ENCODE peak calls at places on chromosomes 1 and 21, in eight cellular contexts. F is colonic mucosa, R is IMR-90, A is adrenal gland, P is ovary, L is heart right ventricle, Q is suprapubic skin, W is Peyer's patch. V is an unnamed sample.

GRCh38 chr1:9589719-9590157 is 1.0 kb downstream of the TMEM201 start:
- DNase-seq in F (no peak), R (peak; percentile 5), A (no peak), P (no peak), L (no peak), Q (no peak), W (no peak), V (no peak)

GRCh38 chr1:967466-968343 is 1.4 kb downstream of the PLEKHN1 start:
- DNase-seq in F (no peak), R (no peak), A (no peak), P (no peak), L (no peak), Q (no peak), W (no peak), V (peak; percentile 12)

GRCh38 chr1:11341881-11342552 is 69.0 kb downstream of the UBIAD1 start:
- DNase-seq in F (no peak), R (peak; percentile 18), A (no peak), P (no peak), L (no peak), Q (no peak), W (no peak), V (no peak)

GRCh38 chr1:236066054-236066453 is 1.2 kb upstream of the NID1 start:
- DNase-seq in F (no peak), R (no peak), A (no peak), P (peak; percentile 48), L (no peak), Q (no peak), W (no peak), V (no peak)

GRCh38 chr1:41660570-41661427 is 176.3 kb upstream of the EDN2 start:
- DNase-seq in F (no peak), R (no peak), A (no peak), P (no peak), L (no peak), Q (no peak), W (no peak), V (no peak)

GRCh38 chr1:18240906-18241305 is 133.3 kb downstream of the IGSF21 start:
- DNase-seq in F (peak; percentile 63), R (no peak), A (no peak), P (no peak), L (no peak), Q (no peak), W (no peak), V (no peak)

GRCh38 chr1:39282537-39283216 is 78.2 kb downstream of the MACF1 start:
- DNase-seq in F (no peak), R (peak; percentile 36), A (no peak), P (no peak), L (no peak), Q (no peak), W (no peak), V (no peak)

GRCh38 chr21:41435728-41436127 is 9.7 kb downstream of the MX1 start:
- DNase-seq in F (no peak), R (no peak), A (no peak), P (no peak), L (no peak), Q (no peak), W (no peak), V (no peak)

GRCh38 chr1:220485131-220485530 is 42.8 kb upstream of the MARK1 start:
- DNase-seq in F (no peak), R (no peak), A (no peak), P (no peak), L (no peak), Q (no peak), W (no peak), V (no peak)

GRCh38 chr1:162873671-162874666 is 13.0 kb upstream of the CCDC190 start:
- DNase-seq in F (no peak), R (peak; percentile 85), A (no peak), P (no peak), L (no peak), Q (no peak), W (no peak), V (no peak)

DNA sequence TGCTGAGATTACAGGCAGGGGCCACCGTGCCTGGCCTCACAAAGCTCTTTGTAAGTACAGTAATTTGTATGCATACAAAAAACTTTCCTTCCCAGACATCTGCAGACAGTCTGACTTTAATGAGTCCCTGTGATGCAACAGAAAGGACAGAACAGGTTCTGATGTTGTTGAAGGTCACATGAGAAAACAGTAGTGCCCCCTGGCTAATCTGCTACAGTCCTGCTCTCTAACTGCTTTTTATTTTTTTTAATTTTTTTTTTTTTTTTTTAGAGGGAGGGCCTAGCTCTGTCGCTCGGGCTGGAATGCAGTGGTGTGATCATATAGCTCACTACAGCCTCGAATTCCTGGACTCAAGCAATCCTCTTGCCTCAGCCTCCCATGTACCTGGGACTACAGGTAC is 36.7 kb downstream of the ACBD3 start:
- DNase-seq in F (no peak), R (peak; percentile 29), A (no peak), P (no peak), L (no peak), Q (no peak), W (no peak), V (no peak)
- TF ChIP-seq CTCF in F (no peak), R (no peak), A (no peak), P (no peak), L (no peak), Q (no peak), W (no peak), V (no peak)

GRCh38 chr1:34792424-34792823 is 375 bp upstream of the GJA4 start:
- DNase-seq in F (no peak), R (no peak), A (no peak), P (no peak), L (no peak), Q (no peak), W (no peak), V (no peak)
- H3K27me3 ChIP-seq in F (peaks cover 13% of the 10 kb centered on the region), R (peaks cover 14% of the 10 kb centered on the region), A (no peaks in the 10 kb centered on the region), P (no peaks in the 10 kb centered on the region), L (no peaks in the 10 kb centered on the region), Q (peaks cover 19% of the 10 kb centered on the region), W (no peaks in the 10 kb centered on the region), V (peaks cover 4% of the 10 kb centered on the region)

DNA sequence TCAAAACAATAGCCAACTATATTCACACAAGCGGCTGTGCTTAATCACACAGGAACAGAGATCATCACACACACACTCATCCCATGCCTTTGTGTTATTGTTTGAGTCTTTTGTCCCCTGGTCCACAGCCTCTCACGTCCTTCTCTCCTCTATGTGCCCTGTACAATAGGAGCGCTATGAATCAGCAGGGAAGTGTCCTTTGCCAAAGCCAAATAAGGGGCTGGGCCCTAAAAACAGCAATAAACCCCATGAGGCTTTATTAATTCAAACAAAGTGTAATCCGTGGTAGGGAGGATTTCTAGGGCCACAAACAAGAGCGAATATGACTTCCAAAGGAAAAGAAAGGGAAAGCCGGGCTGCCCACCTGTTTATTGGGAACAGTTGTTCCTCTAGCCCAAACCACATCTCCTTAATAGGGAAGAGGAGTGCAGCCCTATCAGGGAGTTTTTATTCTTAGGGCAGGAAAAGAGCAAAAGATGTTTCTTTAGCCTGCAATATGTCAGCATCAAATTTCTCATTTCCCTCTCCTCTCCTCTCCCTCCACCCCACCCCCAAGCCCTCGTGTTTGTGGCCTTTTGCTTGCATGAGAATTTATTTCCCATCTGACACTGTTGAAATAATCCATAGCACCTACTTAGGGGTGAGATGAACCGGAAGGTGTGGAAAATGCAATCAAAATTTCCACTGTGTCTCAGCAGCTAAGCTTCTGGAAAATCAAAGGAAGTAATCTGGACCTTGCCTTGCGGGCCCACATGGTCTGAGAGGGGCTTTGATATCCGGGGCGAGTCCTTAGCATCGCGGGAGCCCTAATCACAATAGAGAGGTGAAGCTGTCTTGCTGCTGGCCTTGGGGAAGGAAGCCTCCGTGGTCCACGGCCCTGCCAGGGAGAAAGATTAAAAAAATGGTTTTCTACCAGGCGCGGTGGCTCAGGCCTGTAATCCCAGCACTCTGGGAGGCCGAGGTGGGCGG is 45.3 kb upstream of the ITPKB start:
- DNase-seq in F (no peak), R (no peak), A (no peak), P (no peak), L (no peak), Q (no peak), W (no peak), V (no peak)
- TF ChIP-seq CTCF in F (no peak), R (no peak), A (no peak), P (no peak), L (no peak), Q (no peak), W (no peak), V (no peak)

GRCh38 chr1:175891783-175892309 is 148.5 kb upstream of the TNR start:
- DNase-seq in F (no peak), R (no peak), A (no peak), P (no peak), L (no peak), Q (no peak), W (no peak), V (no peak)
- H3K27me3 ChIP-seq in F (no peaks in the 10 kb centered on the region), R (no peaks in the 10 kb centered on the region), A (no peaks in the 10 kb centered on the region), P (no peaks in the 10 kb centered on the region), L (no peaks in the 10 kb centered on the region), Q (no peaks in the 10 kb centered on the region), W (no peaks in the 10 kb centered on the region), V (no peaks in the 10 kb centered on the region)

DNA sequence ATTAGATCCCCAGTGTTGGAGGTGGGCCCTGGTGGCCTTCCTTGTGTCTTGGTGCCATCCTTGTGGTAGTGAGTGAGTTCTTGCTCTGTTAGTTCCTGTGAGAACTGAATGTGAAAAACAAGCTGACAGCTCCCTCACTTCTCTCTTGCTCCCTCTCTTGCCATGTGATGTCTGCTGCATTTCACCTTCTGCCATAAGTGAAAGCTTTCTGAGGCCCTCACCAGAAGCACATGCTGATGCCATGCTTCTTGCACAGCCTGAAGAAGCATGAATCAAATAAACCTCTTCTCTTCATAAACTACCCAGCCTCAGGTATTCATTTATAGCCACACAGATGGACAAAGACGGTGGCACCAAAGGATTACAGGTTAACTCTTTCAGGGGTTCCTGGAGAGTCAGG is 166.1 kb upstream of the ETV3 start:
- DNase-seq in F (no peak), R (no peak), A (no peak), P (no peak), L (no peak), Q (no peak), W (no peak), V (no peak)
- TF ChIP-seq CTCF in F (no peak), R (no peak), A (no peak), P (no peak), L (no peak), Q (no peak), W (no peak), V (no peak)

GRCh38 chr1:204672069-204672468 is 13.5 kb downstream of the LRRN2 start:
- DNase-seq in F (no peak), R (no peak), A (no peak), P (no peak), L (no peak), Q (no peak), W (no peak), V (no peak)

GRCh38 chr1:204673909-204674701 is 11.4 kb downstream of the LRRN2 start:
- DNase-seq in F (no peak), R (no peak), A (no peak), P (no peak), L (no peak), Q (no peak), W (no peak), V (no peak)

GRCh38 chr1:204672482-204673216 is 12.9 kb downstream of the LRRN2 start:
- DNase-seq in F (no peak), R (no peak), A (no peak), P (no peak), L (no peak), Q (no peak), W (no peak), V (no peak)

GRCh38 chr1:204670152-204670927 is 15.2 kb downstream of the LRRN2 start:
- DNase-seq in F (no peak), R (peak; percentile 39), A (no peak), P (no peak), L (no peak), Q (no peak), W (no peak), V (no peak)

DNA sequence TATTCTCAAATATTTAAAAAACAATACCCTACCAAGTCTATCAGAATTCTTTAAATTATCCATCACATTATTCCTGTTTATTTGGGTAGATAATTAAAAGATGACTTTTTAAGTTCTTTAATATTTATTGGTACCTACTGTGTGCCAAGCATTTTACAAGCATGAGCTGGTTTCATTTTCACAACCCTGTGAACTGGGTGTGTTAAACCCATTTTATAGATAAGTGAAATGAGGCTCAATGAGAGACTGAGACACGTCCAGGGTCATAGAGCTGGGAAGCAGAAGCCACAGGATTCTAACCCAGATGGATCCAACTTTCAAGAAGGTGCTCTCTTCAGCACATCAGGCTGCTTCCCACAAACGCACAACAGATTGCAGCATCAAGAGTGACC is 12.3 kb downstream of the LRRN2 start:
- DNase-seq in F (no peak), R (no peak), A (no peak), P (no peak), L (no peak), Q (no peak), W (no peak), V (no peak)
- H3K27me3 ChIP-seq in F (no peaks in the 10 kb centered on the region), R (peaks cover 13% of the 10 kb centered on the region), A (no peaks in the 10 kb centered on the region), P (no peaks in the 10 kb centered on the region), L (peaks cover 6% of the 10 kb centered on the region), Q (peaks cover 19% of the 10 kb centered on the region), W (no peaks in the 10 kb centered on the region), V (no peaks in the 10 kb centered on the region)